ENCODE peak calls at places on chromosomes 16 and 17, in four cellular contexts. One of them, this sample, is unnamed.

GRCh38 chr17:66541461-66542182 is 239.2 kb downstream of the PRKCA start:
- DNase-seq in psoas muscle: no peak
- DNase-seq in mesendoderm: no peak
- DNase-seq in mammary epithelial cell: peak; percentile 74
- DNase-seq in this sample: no peak

GRCh38 chr16:27353853-27354252 is 40.1 kb downstream of the IL4R start:
- DNase-seq in mesendoderm: peak; percentile 48
- DNase-seq in mammary epithelial cell: no peak
- DNase-seq in psoas muscle: no peak
- DNase-seq in this sample: no peak

GRCh38 chr17:82424001-82424862 is 5.8 kb upstream of the OGFOD3 start:
- DNase-seq in mesendoderm: peak; percentile 75
- DNase-seq in mammary epithelial cell: peak; percentile 21
- DNase-seq in psoas muscle: no peak
- DNase-seq in this sample: no peak

GRCh38 chr16:80526418-80527061 is 14.3 kb upstream of the DYNLRB2 start:
- DNase-seq in mammary epithelial cell: peak; percentile 43
- DNase-seq in mesendoderm: peak; percentile 73
- DNase-seq in psoas muscle: peak; percentile 30
- DNase-seq in this sample: no peak

GRCh38 chr17:12547829-12548228 is 117.9 kb upstream of the MYOCD start:
- DNase-seq in mammary epithelial cell: no peak
- DNase-seq in mesendoderm: no peak
- DNase-seq in psoas muscle: no peak
- DNase-seq in this sample: no peak

GRCh38 chr17:63275318-63275967 is 170.7 kb downstream of the CYB561 start:
- DNase-seq in psoas muscle: no peak
- DNase-seq in mammary epithelial cell: peak; percentile 97
- DNase-seq in mesendoderm: peak; percentile 49
- DNase-seq in this sample: peak; percentile 93

GRCh38 chr16:76583466-76583865 is 306.3 kb downstream of the CNTNAP4 start:
- DNase-seq in mesendoderm: no peak
- DNase-seq in psoas muscle: no peak
- DNase-seq in mammary epithelial cell: no peak
- DNase-seq in this sample: no peak

GRCh38 chr17:44170499-44171201 is at the start of gene ASB16:
- DNase-seq in psoas muscle: peak; percentile 63
- DNase-seq in mesendoderm: peak; percentile 31
- DNase-seq in mammary epithelial cell: no peak
- DNase-seq in this sample: no peak

GRCh38 chr17:37699285-37699973 is 45.4 kb downstream of the HNF1B start:
- DNase-seq in mammary epithelial cell: no peak
- DNase-seq in psoas muscle: no peak
- DNase-seq in mesendoderm: no peak
- DNase-seq in this sample: no peak

GRCh38 chr17:82338858-82339633 is 5.5 kb upstream of the SECTM1 start:
- DNase-seq in mammary epithelial cell: peak; percentile 82
- DNase-seq in psoas muscle: no peak
- DNase-seq in mesendoderm: peak; percentile 70
- DNase-seq in this sample: no peak

GRCh38 chr17:74332017-74332650 is 6.1 kb downstream of the KIF19 start:
- DNase-seq in psoas muscle: no peak
- DNase-seq in mammary epithelial cell: no peak
- DNase-seq in mesendoderm: no peak
- DNase-seq in this sample: no peak

GRCh38 chr16:82197540-82198240 is 27.7 kb upstream of the MPHOSPH6 start:
- DNase-seq in mammary epithelial cell: peak; percentile 74
- DNase-seq in mesendoderm: no peak
- DNase-seq in psoas muscle: no peak
- DNase-seq in this sample: peak; percentile 75

GRCh38 chr16:1537138-1537577 is 3.7 kb downstream of the TMEM204 start:
- DNase-seq in mammary epithelial cell: no peak
- DNase-seq in mesendoderm: no peak
- DNase-seq in psoas muscle: no peak
- DNase-seq in this sample: no peak

GRCh38 chr17:80126449-80126715 is 20.5 kb downstream of the EIF4A3 start:
- DNase-seq in psoas muscle: no peak
- DNase-seq in mammary epithelial cell: no peak
- DNase-seq in mesendoderm: no peak
- DNase-seq in this sample: no peak

GRCh38 chr17:31095239-31096105 is 695 bp downstream of the NF1 start:
- DNase-seq in mesendoderm: peak; percentile 89
- DNase-seq in mammary epithelial cell: peak; percentile 48
- DNase-seq in psoas muscle: peak; percentile 46
- DNase-seq in this sample: no peak

GRCh38 chr16:87053016-87053982 is 263.9 kb downstream of the C16orf95 start:
- DNase-seq in mammary epithelial cell: no peak
- DNase-seq in psoas muscle: no peak
- DNase-seq in mesendoderm: peak; percentile 89
- DNase-seq in this sample: no peak

GRCh38 chr17:77908501-77908900 is 50.0 kb upstream of the TNRC6C start:
- DNase-seq in mesendoderm: no peak
- DNase-seq in mammary epithelial cell: no peak
- DNase-seq in psoas muscle: no peak
- DNase-seq in this sample: no peak

GRCh38 chr17:77905266-77905665 is 53.2 kb upstream of the TNRC6C start:
- DNase-seq in psoas muscle: no peak
- DNase-seq in mammary epithelial cell: no peak
- DNase-seq in mesendoderm: no peak
- DNase-seq in this sample: no peak

GRCh38 chr17:77907497-77908120 is 50.9 kb upstream of the TNRC6C start:
- DNase-seq in mammary epithelial cell: no peak
- DNase-seq in mesendoderm: no peak
- DNase-seq in psoas muscle: no peak
- DNase-seq in this sample: no peak

GRCh38 chr17:77906377-77906871 is 52.1 kb upstream of the TNRC6C start:
- DNase-seq in mammary epithelial cell: no peak
- DNase-seq in psoas muscle: no peak
- DNase-seq in mesendoderm: no peak
- DNase-seq in this sample: no peak

GRCh38 chr17:77905766-77906165 is 52.7 kb upstream of the TNRC6C start:
- DNase-seq in psoas muscle: no peak
- DNase-seq in mesendoderm: no peak
- DNase-seq in mammary epithelial cell: no peak
- DNase-seq in this sample: no peak
- H3K27ac ChIP-seq in psoas muscle: no peak overlapping the region
- H3K27ac ChIP-seq in mesendoderm: no peak overlapping the region
- H3K27ac ChIP-seq in mammary epithelial cell: no peak overlapping the region
- H3K27ac ChIP-seq in this sample: no peak overlapping the region

GRCh38 chr16:57537596-57538234 is 1.3 kb upstream of the CCDC102A start:
- DNase-seq in psoas muscle: no peak
- DNase-seq in mesendoderm: no peak
- DNase-seq in mammary epithelial cell: no peak
- DNase-seq in this sample: no peak
- H3K27ac ChIP-seq in psoas muscle: no peak overlapping the region
- H3K27ac ChIP-seq in mesendoderm: no peak overlapping the region
- H3K27ac ChIP-seq in mammary epithelial cell: no peak overlapping the region
- H3K27ac ChIP-seq in this sample: no peak overlapping the region

DNA sequence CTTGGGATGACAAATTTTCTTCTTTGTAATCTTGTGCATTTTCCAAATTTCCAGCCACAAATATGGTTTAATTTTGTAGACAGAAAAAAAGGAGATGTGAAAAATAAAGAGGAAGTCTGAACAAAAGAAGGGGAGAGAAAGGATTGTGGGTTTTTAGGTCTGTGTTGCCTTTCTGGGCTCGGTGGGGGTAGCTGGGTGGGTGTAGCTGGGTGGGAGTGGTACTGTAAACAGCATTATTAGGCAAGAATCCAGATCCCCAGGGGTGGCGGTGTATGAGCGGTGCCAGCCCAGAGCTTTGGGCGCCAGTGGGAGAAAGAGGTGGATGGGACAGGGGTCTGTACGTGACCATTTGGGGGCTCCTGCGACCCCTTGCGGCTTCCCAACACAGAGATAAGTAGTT is 7.4 kb downstream of the ATP2C2 start:
- DNase-seq in mammary epithelial cell: no peak
- DNase-seq in mesendoderm: no peak
- DNase-seq in psoas muscle: no peak
- DNase-seq in this sample: no peak
- H3K27ac ChIP-seq in mammary epithelial cell: no peak overlapping the region
- H3K27ac ChIP-seq in mesendoderm: no peak overlapping the region
- H3K27ac ChIP-seq in psoas muscle: no peak overlapping the region
- H3K27ac ChIP-seq in this sample: no peak overlapping the region

GRCh38 chr17:77317091-77317519 is 176.3 kb downstream of the SEC14L1 start:
- DNase-seq in mesendoderm: no peak
- DNase-seq in mammary epithelial cell: no peak
- DNase-seq in psoas muscle: no peak
- DNase-seq in this sample: no peak

GRCh38 chr17:77315010-77315409 is 174.2 kb downstream of the SEC14L1 start:
- DNase-seq in mesendoderm: no peak
- DNase-seq in mammary epithelial cell: no peak
- DNase-seq in psoas muscle: no peak
- DNase-seq in this sample: no peak

GRCh38 chr17:77315551-77316190 is 174.9 kb downstream of the SEC14L1 start:
- DNase-seq in psoas muscle: no peak
- DNase-seq in mesendoderm: peak; percentile 47
- DNase-seq in mammary epithelial cell: no peak
- DNase-seq in this sample: no peak

GRCh38 chr17:77316651-77317050 is 175.9 kb downstream of the SEC14L1 start:
- DNase-seq in mesendoderm: no peak
- DNase-seq in psoas muscle: no peak
- DNase-seq in mammary epithelial cell: no peak
- DNase-seq in this sample: no peak

DNA sequence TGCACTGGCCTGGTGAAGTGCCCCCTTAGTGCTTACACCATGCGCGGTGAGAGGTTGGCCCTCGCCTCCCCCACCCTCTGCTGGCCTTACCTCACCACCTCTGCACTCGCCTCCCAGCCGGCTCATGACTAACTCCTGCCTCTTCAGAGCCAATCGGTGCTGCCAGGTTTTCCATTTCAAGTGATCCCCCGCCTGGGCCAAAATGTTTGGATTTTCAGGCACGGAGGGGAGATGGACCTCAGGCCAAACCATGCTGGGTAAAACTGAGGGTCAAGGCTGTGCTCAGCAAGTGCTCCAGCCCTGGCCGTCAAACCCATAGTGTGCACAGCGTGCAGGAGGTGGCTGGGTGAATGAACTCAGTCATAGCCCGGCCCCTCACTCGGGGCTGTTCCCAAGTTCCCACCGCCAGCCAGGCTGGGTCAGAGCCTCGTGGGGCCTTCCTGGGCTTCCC is 175.4 kb downstream of the SEC14L1 start:
- DNase-seq in mesendoderm: peak; percentile 91
- DNase-seq in psoas muscle: peak; percentile 64
- DNase-seq in mammary epithelial cell: peak; percentile 35
- DNase-seq in this sample: no peak
- H3K27ac ChIP-seq in mesendoderm: peak overlapping the region; percentile 71
- H3K27ac ChIP-seq in psoas muscle: peak overlapping the region; percentile 60
- H3K27ac ChIP-seq in mammary epithelial cell: no peak overlapping the region
- H3K27ac ChIP-seq in this sample: peak overlapping the region; percentile 17